ENCODE peak calls at places on chromosome 7, in five cellular contexts. A is fibroblast of lung; F is H7; P is stimulated activated CD4-positive, alpha-beta T cell treated with anti-CD3 and anti-CD28 coated beads, Interleukin-2, amount 100 ng/mL, for 24 hours; T is activated CD8-positive, alpha-beta memory T cell treated with anti-CD3 and anti-CD28 coated beads for 24 hours. S is an unnamed sample.

GRCh38 chr7:94420321-94420720 is 25.6 kb downstream of the COL1A2 start:
- DNase-seq in A (no peak), P (no peak), F (no peak), T (no peak), S (no peak)

GRCh38 chr7:107505997-107506682 is 36.3 kb downstream of the GPR22 start:
- DNase-seq in A (peak; percentile 16), P (no peak), T (no peak), F (no peak), S (no peak)

GRCh38 chr7:123557016-123557630 is 495 bp downstream of the NDUFA5 start:
- DNase-seq in T (no peak), A (peak; percentile 30), P (no peak), F (no peak), S (no peak)

GRCh38 chr7:93799750-93800357 is 90.7 kb downstream of the TFPI2 start:
- DNase-seq in F (peak; percentile 7), P (no peak), A (peak; percentile 11), T (no peak), S (no peak)

GRCh38 chr7:19899517-19899916 is 126.1 kb upstream of the TMEM196 start:
- DNase-seq in P (no peak), F (no peak), A (peak; percentile 82), T (no peak), S (no peak)

GRCh38 chr7:112350596-112350995 is 99.7 kb upstream of the IFRD1 start:
- DNase-seq in A (no peak), P (no peak), F (no peak), T (no peak), S (no peak)

GRCh38 chr7:143909863-143910262 is 7.9 kb upstream of the TCAF1 start:
- DNase-seq in A (no peak), F (no peak), T (no peak), P (no peak), S (no peak)

GRCh38 chr7:66913118-66914049 is 7.6 kb upstream of the TMEM248 start:
- DNase-seq in T (no peak), F (no peak), A (no peak), P (no peak), S (no peak)

GRCh38 chr7:140541513-140542192 is 62.3 kb upstream of the MKRN1 start:
- DNase-seq in T (no peak), P (no peak), F (peak; percentile 91), A (peak; percentile 94), S (no peak)

GRCh38 chr7:134737561-134738353 is 41.7 kb upstream of the CALD1 start:
- DNase-seq in F (no peak), P (peak; percentile 19), A (peak; percentile 98), T (no peak), S (no peak)

GRCh38 chr7:11373546-11374142 is 400.0 kb downstream of the PHF14 start:
- DNase-seq in F (no peak), P (no peak), T (no peak), A (peak; percentile 10), S (no peak)

GRCh38 chr7:93985101-93985500 is 19.1 kb downstream of the BET1 start:
- DNase-seq in P (no peak), F (no peak), A (no peak), T (no peak), S (no peak)

GRCh38 chr7:106614751-106615150 is 46.2 kb downstream of the CCDC71L start:
- DNase-seq in A (no peak), T (no peak), P (no peak), F (no peak), S (no peak)

GRCh38 chr7:36682102-36682501 is 42.2 kb downstream of the AOAH start:
- DNase-seq in P (no peak), F (no peak), A (no peak), T (no peak), S (no peak)

GRCh38 chr7:88115258-88116195 is 104.3 kb downstream of the SRI start:
- DNase-seq in F (no peak), T (no peak), P (no peak), A (no peak), S (no peak)

GRCh38 chr7:75808106-75808505 is 5.5 kb downstream of the CCL24 start:
- DNase-seq in A (no peak), P (no peak), T (no peak), F (no peak), S (no peak)

GRCh38 chr7:102933763-102934162 is 21.0 kb downstream of the LRRC17 start:
- DNase-seq in P (no peak), A (peak; percentile 97), T (no peak), F (peak; percentile 43), S (peak; percentile 90)

GRCh38 chr7:604038-604883 is 84.6 kb upstream of the PDGFA start:
- DNase-seq in F (no peak), T (peak; percentile 97), P (peak; percentile 93), A (peak; percentile 89), S (peak; percentile 98)

GRCh38 chr7:83468251-83468739 is 180.6 kb downstream of the SEMA3E start:
- DNase-seq in P (no peak), T (no peak), A (peak; percentile 99), F (no peak), S (no peak)

GRCh38 chr7:16644987-16645592 is 464 bp downstream of the ANKMY2 start:
- DNase-seq in F (peak; percentile 72), P (no peak), T (no peak), A (peak; percentile 30), S (peak; percentile 74)

GRCh38 chr7:87689374-87689773 is 61.2 kb downstream of the RUNDC3B start:
- DNase-seq in T (no peak), P (no peak), F (no peak), A (no peak), S (no peak)

GRCh38 chr7:91033574-91033973 is 230.7 kb upstream of the FZD1 start:
- DNase-seq in F (no peak), P (no peak), T (no peak), A (no peak), S (no peak)

GRCh38 chr7:8278183-8278582 is 16.2 kb upstream of the ICA1 start:
- DNase-seq in F (no peak), P (no peak), T (no peak), A (no peak), S (no peak)

GRCh38 chr7:929311-929711 is 25.2 kb downstream of the ADAP1 start:
- DNase-seq in A (no peak), T (peak; percentile 60), P (no peak), F (no peak), S (no peak)

GRCh38 chr7:50644586-50644985 is 79.4 kb upstream of the DDC start:
- DNase-seq in P (no peak), F (no peak), A (no peak), T (peak; percentile 30), S (peak; percentile 47)

GRCh38 chr7:1223196-1224092 is 9.2 kb upstream of the UNCX start:
- DNase-seq in F (peak; percentile 79), P (no peak), A (no peak), T (no peak), S (no peak)

GRCh38 chr7:95501261-95501816 is 15.6 kb downstream of the ASB4 start:
- DNase-seq in F (peak; percentile 4), P (no peak), A (peak; percentile 15), T (no peak), S (no peak)

GRCh38 chr7:38105874-38106483 is 72.1 kb upstream of the STARD3NL start:
- DNase-seq in F (peak; percentile 16), P (no peak), T (no peak), A (peak; percentile 45), S (no peak)

GRCh38 chr7:155278921-155279320 is 18.8 kb upstream of the INSIG1 start:
- DNase-seq in P (no peak), F (no peak), T (no peak), A (no peak), S (no peak)

GRCh38 chr7:122887198-122887597 is 938 bp upstream of the CADPS2 start:
- DNase-seq in F (peak; percentile 48), A (peak; percentile 82), T (no peak), P (peak; percentile 2), S (peak; percentile 76)

GRCh38 chr7:68679456-68680234 is 918.6 kb upstream of the AUTS2 start:
- DNase-seq in F (no peak), T (no peak), P (no peak), A (no peak), S (no peak)

GRCh38 chr7:19145429-19146201 is 394 bp upstream of the FERD3L start:
- DNase-seq in T (no peak), A (no peak), P (no peak), F (peak; percentile 56), S (no peak)

GRCh38 chr7:151876112-151876898 is 610 bp downstream of the PRKAG2 start:
- DNase-seq in A (peak; percentile 17), T (peak; percentile 83), F (peak; percentile 93), P (peak; percentile 75), S (peak; percentile 87)

GRCh38 chr7:25995893-25996529 is 156.0 kb upstream of the NFE2L3 start:
- DNase-seq in A (no peak), T (no peak), P (no peak), F (peak; percentile 30), S (no peak)

GRCh38 chr7:11212080-11212711 is 238.5 kb downstream of the PHF14 start:
- DNase-seq in F (peak; percentile 43), A (peak; percentile 48), T (peak; percentile 59), P (peak; percentile 38), S (no peak)

GRCh38 chr7:131067220-131067619 is 260.5 kb upstream of the MKLN1 start:
- DNase-seq in F (no peak), P (no peak), T (no peak), A (no peak), S (no peak)

GRCh38 chr7:44434201-44434600 is 56.3 kb downstream of the NUDCD3 start:
- DNase-seq in T (no peak), F (no peak), P (no peak), A (no peak), S (no peak)

GRCh38 chr7:101618916-101619315 is 10.2 kb downstream of the MYL10 start:
- DNase-seq in A (peak; percentile 32), T (no peak), F (peak; percentile 60), P (no peak), S (no peak)

GRCh38 chr7:95933618-95934017 is 161.3 kb downstream of the DYNC1I1 start:
- DNase-seq in P (no peak), F (no peak), T (no peak), A (no peak), S (no peak)

GRCh38 chr7:159329979-159330378 is 185.3 kb upstream of the VIPR2 start:
- DNase-seq in A (no peak), P (no peak), T (no peak), F (no peak), S (no peak)

S was measured in coronary artery.